ENCODE peak calls at places on chromosomes 3 and 15, in four cellular contexts. One of them, this sample, is unnamed.

GRCh38 chr3:153293222-153293621 is 131.2 kb downstream of the RAP2B start:
- DNase-seq in GM19239: no peak
- DNase-seq in Kasumi-1: no peak
- DNase-seq in naive thymus-derived CD8-positive, alpha-beta T cell: no peak
- DNase-seq in this sample: no peak

GRCh38 chr15:64800476-64800875 is 25.0 kb downstream of the PIF1 start:
- DNase-seq in GM19239: no peak
- DNase-seq in Kasumi-1: no peak
- DNase-seq in naive thymus-derived CD8-positive, alpha-beta T cell: no peak
- DNase-seq in this sample: no peak

GRCh38 chr3:171058058-171058457 is 31.5 kb upstream of the SLC2A2 start:
- DNase-seq in GM19239: no peak
- DNase-seq in Kasumi-1: no peak
- DNase-seq in naive thymus-derived CD8-positive, alpha-beta T cell: no peak
- DNase-seq in this sample: no peak

GRCh38 chr15:87357608-87358007 is 898.9 kb downstream of the NTRK3 start:
- DNase-seq in GM19239: no peak
- DNase-seq in Kasumi-1: no peak
- DNase-seq in naive thymus-derived CD8-positive, alpha-beta T cell: no peak
- DNase-seq in this sample: no peak

GRCh38 chr15:31141792-31142191 is 40.3 kb upstream of the TRPM1 start:
- DNase-seq in GM19239: no peak
- DNase-seq in Kasumi-1: no peak
- DNase-seq in naive thymus-derived CD8-positive, alpha-beta T cell: no peak
- DNase-seq in this sample: no peak

GRCh38 chr15:100808691-100809090 is 70.9 kb upstream of the ALDH1A3 start:
- DNase-seq in GM19239: no peak
- DNase-seq in Kasumi-1: no peak
- DNase-seq in naive thymus-derived CD8-positive, alpha-beta T cell: no peak
- DNase-seq in this sample: no peak

GRCh38 chr15:69807752-69808151 is 290.0 kb downstream of the TLE3 start:
- DNase-seq in GM19239: no peak
- DNase-seq in Kasumi-1: no peak
- DNase-seq in naive thymus-derived CD8-positive, alpha-beta T cell: no peak
- DNase-seq in this sample: no peak

GRCh38 chr15:56732881-56733130 is 503 bp downstream of the ZNF280D start:
- DNase-seq in GM19239: no peak
- DNase-seq in Kasumi-1: no peak
- DNase-seq in naive thymus-derived CD8-positive, alpha-beta T cell: no peak
- DNase-seq in this sample: no peak

GRCh38 chr3:133408961-133409360 is 9.1 kb downstream of the BFSP2 start:
- DNase-seq in GM19239: no peak
- DNase-seq in Kasumi-1: no peak
- DNase-seq in naive thymus-derived CD8-positive, alpha-beta T cell: no peak
- DNase-seq in this sample: no peak

GRCh38 chr15:38471974-38472373 is 18.0 kb downstream of the FAM98B start:
- DNase-seq in GM19239: no peak
- DNase-seq in Kasumi-1: no peak
- DNase-seq in naive thymus-derived CD8-positive, alpha-beta T cell: no peak
- DNase-seq in this sample: no peak

GRCh38 chr15:43529587-43530345 is 12.4 kb downstream of the MAP1A start:
- DNase-seq in GM19239: no peak
- DNase-seq in Kasumi-1: no peak
- DNase-seq in naive thymus-derived CD8-positive, alpha-beta T cell: no peak
- DNase-seq in this sample: no peak

GRCh38 chr3:169350228-169350627 is 313.3 kb downstream of the MECOM start:
- DNase-seq in GM19239: no peak
- DNase-seq in Kasumi-1: no peak
- DNase-seq in naive thymus-derived CD8-positive, alpha-beta T cell: no peak
- DNase-seq in this sample: no peak

GRCh38 chr3:48595526-48596121 is 495 bp upstream of the COL7A1 start:
- DNase-seq in GM19239: no peak
- DNase-seq in Kasumi-1: no peak
- DNase-seq in naive thymus-derived CD8-positive, alpha-beta T cell: no peak
- DNase-seq in this sample: no peak

GRCh38 chr3:127754411-127755304 is 67.7 kb downstream of the MGLL start:
- DNase-seq in GM19239: no peak
- DNase-seq in Kasumi-1: no peak
- DNase-seq in naive thymus-derived CD8-positive, alpha-beta T cell: peak
- DNase-seq in this sample: no peak

GRCh38 chr15:57138260-57138895 is 219.9 kb downstream of the TCF12 start:
- DNase-seq in GM19239: no peak
- DNase-seq in Kasumi-1: peak
- DNase-seq in naive thymus-derived CD8-positive, alpha-beta T cell: no peak
- DNase-seq in this sample: no peak

GRCh38 chr3:62131620-62132019 is 241.7 kb downstream of the FEZF2 start:
- DNase-seq in GM19239: no peak
- DNase-seq in Kasumi-1: peak
- DNase-seq in naive thymus-derived CD8-positive, alpha-beta T cell: no peak
- DNase-seq in this sample: no peak

GRCh38 chr3:106862067-106862466 is 515.2 kb upstream of the CCDC54 start:
- DNase-seq in GM19239: no peak
- DNase-seq in Kasumi-1: no peak
- DNase-seq in naive thymus-derived CD8-positive, alpha-beta T cell: no peak
- DNase-seq in this sample: no peak